ENCODE peak calls at places on chromosomes 6 and 20, in four cellular contexts. One of them, this sample, is unnamed.

GRCh38 chr20:7237251-7237650 is 469.8 kb downstream of the BMP2 start:
- DNase-seq in HCT116: no peak
- DNase-seq in WTC11: no peak
- DNase-seq in H1: no peak
- DNase-seq in this sample: no peak

GRCh38 chr6:141990840-141991239 is 141.9 kb upstream of the GJE1 start:
- DNase-seq in HCT116: no peak
- DNase-seq in WTC11: no peak
- DNase-seq in H1: no peak
- DNase-seq in this sample: no peak

GRCh38 chr6:57064809-57065208 is 18.3 kb downstream of the KIAA1586 start:
- DNase-seq in HCT116: no peak
- DNase-seq in WTC11: no peak
- DNase-seq in H1: no peak
- DNase-seq in this sample: no peak

GRCh38 chr6:149318581-149319286 is 1.2 kb downstream of the TAB2 start:
- DNase-seq in HCT116: no peak
- DNase-seq in WTC11: no peak
- DNase-seq in H1: no peak
- DNase-seq in this sample: no peak

GRCh38 chr6:109187399-109188114 is 92.2 kb downstream of the CEP57L1 start:
- DNase-seq in HCT116: peak
- DNase-seq in WTC11: peak
- DNase-seq in H1: peak
- DNase-seq in this sample: peak

GRCh38 chr20:32538526-32538918 is 46.6 kb downstream of the NOL4L start:
- DNase-seq in HCT116: no peak
- DNase-seq in WTC11: peak
- DNase-seq in H1: no peak
- DNase-seq in this sample: no peak

GRCh38 chr6:40947876-40948514 is 91.0 kb downstream of the UNC5CL start:
- DNase-seq in HCT116: no peak
- DNase-seq in WTC11: no peak
- DNase-seq in H1: no peak
- DNase-seq in this sample: no peak

GRCh38 chr20:48283470-48284110 is 498.3 kb upstream of the SULF2 start:
- DNase-seq in HCT116: no peak
- DNase-seq in WTC11: no peak
- DNase-seq in H1: no peak
- DNase-seq in this sample: no peak

GRCh38 chr6:36857325-36857724 is 17.3 kb downstream of the PPIL1 start:
- DNase-seq in HCT116: no peak
- DNase-seq in WTC11: no peak
- DNase-seq in H1: no peak
- DNase-seq in this sample: no peak

GRCh38 chr6:154412106-154412820 is 55.7 kb upstream of the IPCEF1 start:
- DNase-seq in HCT116: no peak
- DNase-seq in WTC11: no peak
- DNase-seq in H1: no peak
- DNase-seq in this sample: no peak

GRCh38 chr6:37819802-37820712 is 530 bp downstream of the ZFAND3 start:
- DNase-seq in HCT116: peak
- DNase-seq in WTC11: peak
- DNase-seq in H1: peak
- DNase-seq in this sample: peak

GRCh38 chr6:108559884-108560462 is 744 bp upstream of the FOXO3 start:
- DNase-seq in HCT116: no peak
- DNase-seq in WTC11: peak
- DNase-seq in H1: no peak
- DNase-seq in this sample: peak

GRCh38 chr6:79630883-79631799 is at the start of gene SH3BGRL2:
- DNase-seq in HCT116: peak
- DNase-seq in WTC11: peak
- DNase-seq in H1: peak
- DNase-seq in this sample: peak

GRCh38 chr6:104526383-104526782 is 333.3 kb downstream of the HACE1 start:
- DNase-seq in HCT116: no peak
- DNase-seq in WTC11: no peak
- DNase-seq in H1: no peak
- DNase-seq in this sample: no peak

GRCh38 chr6:22366214-22366613 is 69.4 kb upstream of the PRL start:
- DNase-seq in HCT116: no peak
- DNase-seq in WTC11: no peak
- DNase-seq in H1: no peak
- DNase-seq in this sample: no peak

GRCh38 chr6:125207956-125208355 is 54.4 kb downstream of the TPD52L1 start:
- DNase-seq in HCT116: no peak
- DNase-seq in WTC11: no peak
- DNase-seq in H1: no peak
- DNase-seq in this sample: no peak

GRCh38 chr20:1171461-1172093 is 13.2 kb downstream of the TMEM74B start:
- DNase-seq in HCT116: no peak
- DNase-seq in WTC11: peak
- DNase-seq in H1: peak
- DNase-seq in this sample: peak

GRCh38 chr6:156804402-156804801 is 27.2 kb downstream of the ARID1B start:
- DNase-seq in HCT116: no peak
- DNase-seq in WTC11: no peak
- DNase-seq in H1: no peak
- DNase-seq in this sample: no peak

GRCh38 chr6:97437087-97437486 is 154.1 kb upstream of the MMS22L start:
- DNase-seq in HCT116: peak
- DNase-seq in WTC11: no peak
- DNase-seq in H1: no peak
- DNase-seq in this sample: peak

GRCh38 chr20:24949756-24950127 is 673 bp downstream of the CST7 start:
- DNase-seq in HCT116: no peak
- DNase-seq in WTC11: no peak
- DNase-seq in H1: peak
- DNase-seq in this sample: no peak

GRCh38 chr6:116408476-116408875 is 37.7 kb downstream of the DSE start:
- DNase-seq in HCT116: no peak
- DNase-seq in WTC11: no peak
- DNase-seq in H1: no peak
- DNase-seq in this sample: no peak

GRCh38 chr6:109139109-109139508 is 43.8 kb downstream of the CEP57L1 start:
- DNase-seq in HCT116: no peak
- DNase-seq in WTC11: no peak
- DNase-seq in H1: no peak
- DNase-seq in this sample: no peak

GRCh38 chr6:138129190-138129589 is 22.0 kb upstream of the PERP start:
- DNase-seq in HCT116: no peak
- DNase-seq in WTC11: peak
- DNase-seq in H1: no peak
- DNase-seq in this sample: no peak

GRCh38 chr20:23254034-23254433 is 96.6 kb upstream of the NXT1 start:
- DNase-seq in HCT116: no peak
- DNase-seq in WTC11: no peak
- DNase-seq in H1: peak
- DNase-seq in this sample: no peak

GRCh38 chr6:130900913-130901312 is 73.7 kb downstream of the SMLR1 start:
- DNase-seq in HCT116: peak
- DNase-seq in WTC11: no peak
- DNase-seq in H1: no peak
- DNase-seq in this sample: no peak

GRCh38 chr6:93575495-93575894 is 156.1 kb upstream of the EPHA7 start:
- DNase-seq in HCT116: no peak
- DNase-seq in WTC11: no peak
- DNase-seq in H1: no peak
- DNase-seq in this sample: no peak

GRCh38 chr6:131776986-131777385 is 30.8 kb upstream of the ENPP1 start:
- DNase-seq in HCT116: no peak
- DNase-seq in WTC11: no peak
- DNase-seq in H1: no peak
- DNase-seq in this sample: no peak

GRCh38 chr6:32960563-32960962 is 7.7 kb upstream of the HLA-DMA start:
- DNase-seq in HCT116: no peak
- DNase-seq in WTC11: no peak
- DNase-seq in H1: no peak
- DNase-seq in this sample: no peak

GRCh38 chr6:147000545-147001488 is 203.4 kb upstream of the STXBP5 start:
- DNase-seq in HCT116: no peak
- DNase-seq in WTC11: no peak
- DNase-seq in H1: no peak
- DNase-seq in this sample: no peak

GRCh38 chr6:44222987-44223470 is 366 bp upstream of the SLC29A1 start:
- DNase-seq in HCT116: no peak
- DNase-seq in WTC11: no peak
- DNase-seq in H1: no peak
- DNase-seq in this sample: no peak

GRCh38 chr6:159981591-159982245 is 12.8 kb downstream of the IGF2R start:
- DNase-seq in HCT116: no peak
- DNase-seq in WTC11: no peak
- DNase-seq in H1: no peak
- DNase-seq in this sample: no peak

GRCh38 chr6:167565884-167566491 is 241.1 kb downstream of the TTLL2 start:
- DNase-seq in HCT116: no peak
- DNase-seq in WTC11: no peak
- DNase-seq in H1: no peak
- DNase-seq in this sample: no peak

GRCh38 chr6:43878823-43879495 is 108.9 kb downstream of the VEGFA start:
- DNase-seq in HCT116: no peak
- DNase-seq in WTC11: no peak
- DNase-seq in H1: no peak
- DNase-seq in this sample: no peak

GRCh38 chr6:135073757-135074393 is 19.3 kb upstream of the HBS1L start:
- DNase-seq in HCT116: no peak
- DNase-seq in WTC11: no peak
- DNase-seq in H1: no peak
- DNase-seq in this sample: no peak

GRCh38 chr6:156822747-156823206 is 45.6 kb downstream of the ARID1B start:
- DNase-seq in HCT116: no peak
- DNase-seq in WTC11: no peak
- DNase-seq in H1: no peak
- DNase-seq in this sample: no peak

GRCh38 chr6:140318408-140318807 is 944.0 kb upstream of the CITED2 start:
- DNase-seq in HCT116: no peak
- DNase-seq in WTC11: no peak
- DNase-seq in H1: no peak
- DNase-seq in this sample: no peak

GRCh38 chr20:31587545-31588389 is 17.3 kb upstream of the ID1 start:
- DNase-seq in HCT116: no peak
- DNase-seq in WTC11: no peak
- DNase-seq in H1: no peak
- DNase-seq in this sample: no peak

GRCh38 chr6:139313229-139313628 is 21.4 kb upstream of the TXLNB start:
- DNase-seq in HCT116: no peak
- DNase-seq in WTC11: peak
- DNase-seq in H1: no peak
- DNase-seq in this sample: no peak

GRCh38 chr6:106114492-106114891 is 28.4 kb downstream of the PRDM1 start:
- DNase-seq in HCT116: no peak
- DNase-seq in WTC11: no peak
- DNase-seq in H1: no peak
- DNase-seq in this sample: no peak
- TF ChIP-seq SP1 in HCT116: no peak
- TF ChIP-seq SP1 in WTC11: no peak
- TF ChIP-seq SP1 in H1: no peak
- TF ChIP-seq SP1 in this sample: no peak

GRCh38 chr6:169738204-169738971 is 13.0 kb downstream of the DYNLT2 start:
- DNase-seq in HCT116: no peak
- DNase-seq in WTC11: no peak
- DNase-seq in H1: no peak
- DNase-seq in this sample: no peak
- TF ChIP-seq SP1 in HCT116: no peak
- TF ChIP-seq SP1 in WTC11: no peak
- TF ChIP-seq SP1 in H1: no peak
- TF ChIP-seq SP1 in this sample: no peak

GRCh38 chr6:143589162-143589561 is 77.6 kb upstream of the FUCA2 start:
- DNase-seq in HCT116: no peak
- DNase-seq in WTC11: no peak
- DNase-seq in H1: no peak
- DNase-seq in this sample: no peak
- TF ChIP-seq SP1 in HCT116: no peak
- TF ChIP-seq SP1 in WTC11: no peak
- TF ChIP-seq SP1 in H1: no peak
- TF ChIP-seq SP1 in this sample: no peak

GRCh38 chr6:82017316-82017715 is 230.2 kb downstream of the IBTK start:
- DNase-seq in HCT116: peak
- DNase-seq in WTC11: no peak
- DNase-seq in H1: no peak
- DNase-seq in this sample: no peak
- TF ChIP-seq SP1 in HCT116: no peak
- TF ChIP-seq SP1 in WTC11: no peak
- TF ChIP-seq SP1 in H1: no peak
- TF ChIP-seq SP1 in this sample: no peak

DNA sequence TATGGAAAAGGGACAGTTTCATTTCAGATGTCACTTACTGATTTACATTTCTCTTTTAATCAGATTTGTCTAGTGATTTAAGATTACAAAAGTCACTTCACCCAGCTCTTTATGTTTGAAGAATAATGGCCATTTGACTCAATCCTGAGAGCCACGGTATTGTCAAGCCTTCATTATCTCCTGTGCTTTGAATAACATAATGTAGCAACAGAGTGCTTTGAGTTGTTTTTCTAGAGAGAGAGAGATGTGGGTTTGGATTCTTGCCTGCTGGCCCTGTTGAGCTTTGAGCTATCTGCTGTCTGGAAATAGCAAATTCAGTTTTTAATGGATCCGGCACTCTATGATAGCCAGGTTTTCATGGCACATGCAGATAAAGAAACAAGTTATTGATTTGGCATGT is 478.4 kb upstream of the SOX4 start:
- DNase-seq in HCT116: no peak
- DNase-seq in WTC11: no peak
- DNase-seq in H1: no peak
- DNase-seq in this sample: no peak
- TF ChIP-seq SP1 in HCT116: no peak
- TF ChIP-seq SP1 in WTC11: no peak
- TF ChIP-seq SP1 in H1: no peak
- TF ChIP-seq SP1 in this sample: no peak

DNA sequence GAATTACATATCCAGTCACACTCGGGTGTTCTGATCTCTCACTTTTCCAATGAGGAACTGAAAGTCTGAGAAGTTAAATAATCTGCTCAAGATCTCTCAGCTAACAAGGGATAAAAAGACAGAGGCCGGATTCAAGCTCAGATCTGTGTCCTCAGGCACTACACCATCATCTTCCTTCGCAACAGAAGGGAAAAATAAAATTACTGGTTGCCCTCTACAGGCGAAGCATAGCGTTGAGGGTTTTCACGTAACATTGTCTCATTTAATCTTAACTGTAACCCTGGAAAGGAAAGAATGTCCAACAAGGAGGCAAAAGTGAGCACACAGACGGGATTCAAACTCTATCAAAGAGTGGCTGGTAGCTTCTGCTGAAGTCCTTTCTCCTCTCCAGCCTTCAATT is 67.8 kb upstream of the ANKEF1 start:
- DNase-seq in HCT116: no peak
- DNase-seq in WTC11: no peak
- DNase-seq in H1: no peak
- DNase-seq in this sample: peak
- TF ChIP-seq SP1 in HCT116: no peak
- TF ChIP-seq SP1 in WTC11: no peak
- TF ChIP-seq SP1 in H1: no peak
- TF ChIP-seq SP1 in this sample: no peak